ENCODE peak calls at places on chromosomes 2 and 18, in eight cellular contexts. O, X, C, T, H, U, W and J are unnamed samples. For H3K36me3, the result is how much of the 10 kb centered on the place peaks cover.

GRCh38 chr2:231133365-231134114 is 8.7 kb upstream of the HTR2B start:
- DNase-seq in C (no peak), T (no peak), U (no peak), X (no peak), H (peak), W (no peak), O (no peak), J (no peak)

GRCh38 chr2:8848328-8849100 is 11.1 kb upstream of the KIDINS220 start:
- DNase-seq in U (no peak), C (no peak), W (no peak), O (no peak), T (no peak), X (no peak), H (no peak), J (no peak)

GRCh38 chr2:42874838-42875801 is 82.7 kb upstream of the HAAO start:
- DNase-seq in X (peak), U (no peak), C (no peak), H (no peak), W (peak), T (peak), O (no peak), J (no peak)

GRCh38 chr2:63544017-63544627 is 44.2 kb downstream of the WDPCP start:
- DNase-seq in C (no peak), W (no peak), U (no peak), X (no peak), T (no peak), O (no peak), H (peak), J (no peak)

GRCh38 chr18:10421859-10422258 is 32.6 kb upstream of the APCDD1 start:
- DNase-seq in X (no peak), C (no peak), T (no peak), H (peak), W (no peak), O (no peak), U (no peak), J (no peak)

GRCh38 chr2:60963176-60963575 is 54.3 kb upstream of the PEX13 start:
- DNase-seq in X (no peak), W (no peak), T (no peak), U (no peak), H (no peak), O (no peak), C (no peak), J (no peak)

GRCh38 chr2:73896362-73897239 is 3.8 kb downstream of the ACTG2 start:
- DNase-seq in C (no peak), U (no peak), T (no peak), X (peak), W (no peak), H (peak), O (no peak), J (no peak)

GRCh38 chr2:73942664-73943063 is 16.0 kb downstream of the DGUOK start:
- DNase-seq in U (no peak), O (no peak), W (no peak), C (no peak), X (no peak), H (no peak), T (no peak), J (no peak)

GRCh38 chr2:71122917-71123316 is 7.1 kb downstream of the MCEE start:
- DNase-seq in T (no peak), H (no peak), X (no peak), W (no peak), O (no peak), U (no peak), C (no peak), J (no peak)

GRCh38 chr2:231482806-231483391 is 18.6 kb upstream of the NCL start:
- DNase-seq in X (peak), T (peak), C (no peak), W (peak), H (peak), O (no peak), U (peak), J (peak)

GRCh38 chr2:54073796-54074195 is 41.6 kb upstream of the ACYP2 start:
- DNase-seq in O (peak), U (no peak), T (no peak), H (peak), W (no peak), C (no peak), X (no peak), J (peak)

GRCh38 chr2:141906673-141907072 is 224.1 kb downstream of the LRP1B start:
- DNase-seq in T (no peak), C (no peak), H (no peak), X (no peak), W (no peak), O (no peak), U (no peak), J (no peak)

GRCh38 chr2:180553094-180553715 is 427.2 kb upstream of the UBE2E3 start:
- DNase-seq in W (no peak), O (no peak), X (no peak), C (no peak), H (no peak), T (no peak), U (no peak), J (no peak)

GRCh38 chr2:203688798-203689197 is 17.6 kb upstream of the CD28 start:
- DNase-seq in U (no peak), H (peak), O (no peak), T (peak), X (no peak), C (peak), W (no peak), J (peak)

GRCh38 chr2:121826036-121826435 is 70.6 kb downstream of the TSN start:
- DNase-seq in U (no peak), C (no peak), O (no peak), X (no peak), T (no peak), W (no peak), H (no peak), J (no peak)

GRCh38 chr2:64288932-64289655 is 144.9 kb upstream of the PELI1 start:
- DNase-seq in W (no peak), O (no peak), C (no peak), H (no peak), U (no peak), T (no peak), X (no peak), J (no peak)

GRCh38 chr2:119448427-119449141 is 16.9 kb downstream of the TMEM37 start:
- DNase-seq in C (no peak), T (no peak), H (no peak), U (no peak), W (no peak), O (no peak), X (no peak), J (no peak)

GRCh38 chr2:234272069-234272850 is 221.8 kb downstream of the SPP2 start:
- DNase-seq in C (no peak), O (no peak), T (no peak), X (no peak), W (no peak), U (no peak), H (no peak), J (no peak)

GRCh38 chr2:162221064-162221463 is 22.2 kb downstream of the FAP start:
- DNase-seq in U (peak), T (peak), W (peak), C (peak), H (peak), X (no peak), O (peak), J (peak)

GRCh38 chr2:169824373-169825333 is at the start of gene METTL5:
- DNase-seq in C (peak), H (peak), U (peak), X (peak), T (peak), O (peak), W (peak), J (peak)

GRCh38 chr18:6355789-6356589 is 58.7 kb downstream of the L3MBTL4 start:
- DNase-seq in W (no peak), T (no peak), X (no peak), C (no peak), H (no peak), U (no peak), O (no peak), J (peak)

GRCh38 chr2:206230060-206230890 is 44.2 kb upstream of the ZDBF2 start:
- DNase-seq in T (no peak), C (peak), X (peak), U (peak), O (peak), H (peak), W (no peak), J (peak)

GRCh38 chr2:232085826-232086425 is 124.4 kb downstream of the DIS3L2 start:
- DNase-seq in H (no peak), T (no peak), U (no peak), O (no peak), W (no peak), C (no peak), X (no peak), J (no peak)

GRCh38 chr18:7071600-7071999 is 46.0 kb downstream of the LAMA1 start:
- DNase-seq in U (no peak), W (no peak), H (no peak), X (no peak), T (no peak), O (no peak), C (no peak), J (no peak)

GRCh38 chr2:234252766-234253165 is 202.3 kb downstream of the SPP2 start:
- DNase-seq in T (no peak), C (no peak), W (no peak), H (no peak), U (no peak), X (no peak), O (no peak), J (no peak)

GRCh38 chr2:946073-947005 is 4.3 kb upstream of the SNTG2 start:
- DNase-seq in T (no peak), X (no peak), H (no peak), U (no peak), O (no peak), W (no peak), C (no peak), J (no peak)

GRCh38 chr2:57809230-57809629 is 237.4 kb upstream of the VRK2 start:
- DNase-seq in H (no peak), T (no peak), O (no peak), U (no peak), C (no peak), X (no peak), W (no peak), J (no peak)

GRCh38 chr2:174681983-174682577 is 82.2 kb downstream of the CHRNA1 start:
- DNase-seq in T (peak), O (no peak), H (peak), C (no peak), U (peak), X (no peak), W (peak), J (peak)

GRCh38 chr2:39133215-39133851 is 12.5 kb upstream of the SOS1 start:
- DNase-seq in C (no peak), W (no peak), H (no peak), U (no peak), X (no peak), O (no peak), T (no peak), J (no peak)

GRCh38 chr2:10993001-10993481 is 81.3 kb downstream of the KCNF1 start:
- DNase-seq in H (no peak), U (no peak), O (no peak), C (no peak), X (no peak), W (no peak), T (no peak), J (no peak)

GRCh38 chr2:226903179-226903578 is 67.3 kb downstream of the RHBDD1 start:
- DNase-seq in W (no peak), H (peak), O (no peak), T (no peak), U (no peak), C (no peak), X (no peak), J (no peak)

GRCh38 chr2:17309741-17310339 is 208.4 kb downstream of the RAD51AP2 start:
- DNase-seq in O (peak), X (no peak), W (no peak), T (peak), H (peak), C (peak), U (peak), J (peak)

GRCh38 chr2:187051350-187051749 is 202.4 kb upstream of the ZSWIM2 start:
- DNase-seq in T (no peak), U (no peak), H (no peak), W (no peak), C (no peak), X (no peak), O (no peak), J (no peak)

GRCh38 chr2:224638338-224638823 is 53.2 kb upstream of the CUL3 start:
- DNase-seq in U (no peak), X (no peak), O (no peak), C (no peak), T (peak), W (no peak), H (no peak), J (no peak)

GRCh38 chr2:222756362-222756831 is 84.9 kb downstream of the MOGAT1 start:
- DNase-seq in X (no peak), U (no peak), C (no peak), W (no peak), T (no peak), O (no peak), H (peak), J (no peak)

GRCh38 chr2:119545076-119545475 is 827 bp downstream of the CFAP221 start:
- DNase-seq in O (no peak), X (no peak), W (no peak), U (no peak), H (no peak), C (no peak), T (no peak), J (no peak)

DNA sequence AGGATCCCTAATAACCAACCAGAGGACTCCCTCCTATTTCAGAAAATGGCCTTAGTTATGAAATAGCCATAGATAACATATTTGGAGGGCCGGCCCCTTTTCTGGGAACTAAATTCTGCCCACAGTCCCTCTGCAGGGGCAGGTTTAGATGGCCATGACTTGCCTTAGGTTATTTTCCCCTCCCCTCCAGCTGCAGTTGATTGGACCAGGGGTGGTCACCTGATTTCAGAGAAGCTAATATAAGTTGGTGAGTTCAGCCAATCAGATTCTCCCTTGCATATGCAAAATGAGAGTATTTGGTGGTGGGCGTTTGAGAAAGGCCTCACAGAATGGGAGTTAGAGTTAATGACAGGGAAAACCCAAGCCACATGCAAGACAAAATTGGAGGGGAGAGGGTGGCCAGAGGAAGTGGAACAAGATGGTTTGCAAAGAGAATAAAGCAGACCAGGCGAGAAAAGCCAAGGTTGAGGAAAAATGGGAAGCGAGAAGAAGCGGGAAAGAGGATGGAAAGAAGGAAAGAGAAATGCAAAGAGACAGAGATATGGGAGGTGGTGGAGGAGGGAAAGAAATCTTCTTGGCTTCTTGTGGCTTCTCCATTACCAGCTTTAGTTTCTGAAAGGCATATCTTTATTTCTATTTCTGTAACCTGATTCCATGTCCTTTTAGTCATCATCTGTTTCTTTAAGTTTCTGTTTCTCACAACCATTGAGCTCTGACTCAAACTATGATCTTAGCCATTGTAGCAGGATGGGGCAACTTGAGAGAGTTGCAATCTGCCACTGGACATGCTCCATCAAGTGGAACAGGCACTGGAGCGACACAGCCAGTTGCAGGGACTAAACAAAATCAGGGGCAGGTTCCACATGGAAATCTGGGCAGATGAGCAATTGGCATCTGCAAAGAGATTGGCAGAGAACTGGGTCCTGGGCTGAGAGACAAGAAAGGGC is 108.1 kb upstream of the SIX3 start:
- DNase-seq in O (no peak), U (no peak), H (no peak), C (no peak), T (peak), W (no peak), X (no peak), J (no peak)
- H3K4me3 ChIP-seq in O (no peak), U (no peak), H (no peak), C (no peak), T (no peak), W (no peak), X (no peak), J (no peak)

DNA sequence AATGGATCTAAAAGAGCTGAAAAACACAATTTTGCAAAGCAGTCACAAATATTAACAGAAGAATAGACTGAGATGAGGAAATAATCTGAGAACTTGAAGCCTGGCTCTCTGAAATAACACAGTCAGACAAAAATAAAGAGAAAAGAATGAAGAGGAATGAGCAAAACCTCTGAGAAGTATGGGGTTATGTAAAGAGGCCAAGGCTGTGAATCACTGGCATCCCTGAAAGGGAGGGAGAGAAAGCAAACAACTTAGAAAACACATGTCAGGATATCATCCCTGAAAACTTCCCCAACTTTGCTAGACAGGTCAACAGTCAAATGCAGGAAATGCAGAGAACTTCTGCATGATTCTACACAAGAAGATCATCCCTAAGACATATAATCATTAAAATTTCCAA is 73.5 kb upstream of the LHCGR start:
- DNase-seq in O (no peak), U (no peak), W (no peak), H (peak), X (no peak), C (no peak), T (no peak), J (no peak)
- H3K36me3 ChIP-seq in O (under half), U (under half), W (under half), H (under half), X (under half), C (under half), T (under half), J (under half)

GRCh38 chr2:62293490-62294212 is 97.7 kb downstream of the B3GNT2 start:
- DNase-seq in X (peak), W (peak), T (peak), U (peak), O (no peak), H (no peak), C (peak), J (peak)
- H3K4me3 ChIP-seq in X (peak), W (no peak), T (no peak), U (no peak), O (no peak), H (no peak), C (no peak), J (no peak)

GRCh38 chr2:32442020-32442467 is 85.2 kb downstream of the BIRC6 start:
- DNase-seq in O (no peak), W (no peak), U (no peak), T (no peak), X (no peak), C (no peak), H (no peak), J (no peak)
- H3K36me3 ChIP-seq in O (under half), W (under half), U (under half), T (under half), X (under half), C (half or more), H (half or more), J (under half)

DNA sequence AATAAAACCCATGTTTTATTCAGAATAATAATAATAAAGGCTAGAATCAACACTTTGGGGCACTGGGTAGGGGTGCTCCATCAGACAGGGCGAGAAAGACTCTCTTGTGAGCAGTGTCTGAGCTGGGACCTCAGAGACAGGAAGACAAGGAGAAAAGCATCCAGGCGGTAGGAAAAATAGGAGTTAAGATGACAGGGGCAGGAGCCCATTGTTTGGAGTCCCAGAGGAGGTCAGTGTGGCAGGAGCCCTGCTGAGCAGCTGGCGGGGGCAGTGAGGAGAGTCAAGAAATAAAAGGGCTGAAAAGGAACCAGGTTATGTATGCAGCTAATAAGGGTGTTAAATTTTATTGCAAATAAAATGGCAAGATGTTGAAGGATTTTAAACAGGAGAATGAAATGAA is 457.4 kb downstream of the FBXO15 start:
- DNase-seq in U (peak), X (no peak), C (no peak), W (no peak), H (no peak), T (no peak), O (no peak), J (no peak)
- H3K4me3 ChIP-seq in U (no peak), X (no peak), C (no peak), W (no peak), H (no peak), T (no peak), O (no peak), J (no peak)